ENCODE peak calls at places on chromosomes 11 and 22, in ten cellular contexts. One of them, this sample, is unnamed. For H3K36me3 and H3K4me1, the result is how much of the 10 kb centered on the place peaks cover.

GRCh38 chr11:32826113-32826512 is 3.6 kb upstream of the PRRG4 start:
- DNase-seq in esophagus muscularis mucosa: no peak
- DNase-seq in adrenal gland: no peak
- DNase-seq in left ventricle myocardium inferior: no peak
- DNase-seq in GM23338: no peak
- DNase-seq in esophagus squamous epithelium: no peak
- DNase-seq in neuronal stem cell: no peak
- DNase-seq in right lobe of liver: no peak
- DNase-seq in heart left ventricle: no peak
- DNase-seq in effector memory CD4-positive, alpha-beta T cell: no peak
- DNase-seq in this sample: no peak

GRCh38 chr11:69391192-69392103 is 90.0 kb upstream of the LINC01488 start:
- DNase-seq in GM23338: no peak
- DNase-seq in heart left ventricle: no peak
- DNase-seq in effector memory CD4-positive, alpha-beta T cell: no peak
- DNase-seq in esophagus squamous epithelium: no peak
- DNase-seq in right lobe of liver: no peak
- DNase-seq in adrenal gland: no peak
- DNase-seq in neuronal stem cell: no peak
- DNase-seq in left ventricle myocardium inferior: no peak
- DNase-seq in esophagus muscularis mucosa: no peak
- DNase-seq in this sample: no peak

GRCh38 chr22:42270178-42270511 is 308 bp downstream of the TCF20 start:
- DNase-seq in heart left ventricle: no peak
- DNase-seq in effector memory CD4-positive, alpha-beta T cell: no peak
- DNase-seq in GM23338: peak
- DNase-seq in esophagus squamous epithelium: no peak
- DNase-seq in neuronal stem cell: no peak
- DNase-seq in adrenal gland: no peak
- DNase-seq in left ventricle myocardium inferior: no peak
- DNase-seq in esophagus muscularis mucosa: no peak
- DNase-seq in right lobe of liver: peak
- DNase-seq in this sample: no peak

GRCh38 chr22:45212306-45212709 is 28.4 kb downstream of the KIAA0930 start:
- DNase-seq in effector memory CD4-positive, alpha-beta T cell: no peak
- DNase-seq in adrenal gland: peak
- DNase-seq in esophagus squamous epithelium: no peak
- DNase-seq in heart left ventricle: peak
- DNase-seq in neuronal stem cell: no peak
- DNase-seq in esophagus muscularis mucosa: no peak
- DNase-seq in right lobe of liver: peak
- DNase-seq in GM23338: peak
- DNase-seq in left ventricle myocardium inferior: peak
- DNase-seq in this sample: peak

GRCh38 chr11:70894566-70894965 is 357.8 kb downstream of the SHANK2 start:
- DNase-seq in effector memory CD4-positive, alpha-beta T cell: no peak
- DNase-seq in esophagus muscularis mucosa: no peak
- DNase-seq in left ventricle myocardium inferior: no peak
- DNase-seq in adrenal gland: no peak
- DNase-seq in neuronal stem cell: no peak
- DNase-seq in right lobe of liver: no peak
- DNase-seq in esophagus squamous epithelium: no peak
- DNase-seq in heart left ventricle: no peak
- DNase-seq in GM23338: no peak
- DNase-seq in this sample: peak

GRCh38 chr11:86761978-86762377 is 38.4 kb upstream of the PRSS23 start:
- DNase-seq in GM23338: no peak
- DNase-seq in effector memory CD4-positive, alpha-beta T cell: no peak
- DNase-seq in esophagus squamous epithelium: no peak
- DNase-seq in esophagus muscularis mucosa: no peak
- DNase-seq in adrenal gland: no peak
- DNase-seq in heart left ventricle: no peak
- DNase-seq in neuronal stem cell: no peak
- DNase-seq in right lobe of liver: no peak
- DNase-seq in left ventricle myocardium inferior: no peak
- DNase-seq in this sample: no peak

GRCh38 chr22:40628354-40629042 is 8.0 kb downstream of the MRTFA start:
- DNase-seq in esophagus squamous epithelium: no peak
- DNase-seq in left ventricle myocardium inferior: no peak
- DNase-seq in neuronal stem cell: no peak
- DNase-seq in effector memory CD4-positive, alpha-beta T cell: no peak
- DNase-seq in right lobe of liver: no peak
- DNase-seq in GM23338: no peak
- DNase-seq in heart left ventricle: no peak
- DNase-seq in adrenal gland: no peak
- DNase-seq in esophagus muscularis mucosa: no peak
- DNase-seq in this sample: no peak

GRCh38 chr11:121614661-121615240 is 162.0 kb upstream of the SORL1-AS1 start:
- DNase-seq in esophagus muscularis mucosa: no peak
- DNase-seq in heart left ventricle: no peak
- DNase-seq in esophagus squamous epithelium: no peak
- DNase-seq in neuronal stem cell: no peak
- DNase-seq in adrenal gland: no peak
- DNase-seq in right lobe of liver: no peak
- DNase-seq in effector memory CD4-positive, alpha-beta T cell: no peak
- DNase-seq in left ventricle myocardium inferior: no peak
- DNase-seq in GM23338: peak
- DNase-seq in this sample: no peak

GRCh38 chr11:77503006-77503405 is 29.1 kb upstream of the PAK1 start:
- DNase-seq in esophagus squamous epithelium: no peak
- DNase-seq in esophagus muscularis mucosa: no peak
- DNase-seq in heart left ventricle: peak
- DNase-seq in adrenal gland: no peak
- DNase-seq in effector memory CD4-positive, alpha-beta T cell: no peak
- DNase-seq in GM23338: no peak
- DNase-seq in left ventricle myocardium inferior: no peak
- DNase-seq in neuronal stem cell: no peak
- DNase-seq in right lobe of liver: no peak
- DNase-seq in this sample: no peak

GRCh38 chr22:50191041-50191740 is 5.5 kb downstream of the TRABD start:
- DNase-seq in right lobe of liver: no peak
- DNase-seq in adrenal gland: peak
- DNase-seq in GM23338: no peak
- DNase-seq in esophagus muscularis mucosa: no peak
- DNase-seq in neuronal stem cell: no peak
- DNase-seq in esophagus squamous epithelium: peak
- DNase-seq in heart left ventricle: peak
- DNase-seq in left ventricle myocardium inferior: no peak
- DNase-seq in effector memory CD4-positive, alpha-beta T cell: peak
- DNase-seq in this sample: peak

GRCh38 chr11:78039919-78040671 is 17.0 kb upstream of the KCTD14 start:
- DNase-seq in heart left ventricle: peak
- DNase-seq in GM23338: no peak
- DNase-seq in left ventricle myocardium inferior: peak
- DNase-seq in esophagus squamous epithelium: no peak
- DNase-seq in neuronal stem cell: no peak
- DNase-seq in effector memory CD4-positive, alpha-beta T cell: no peak
- DNase-seq in right lobe of liver: peak
- DNase-seq in esophagus muscularis mucosa: no peak
- DNase-seq in adrenal gland: peak
- DNase-seq in this sample: peak

GRCh38 chr11:118406599-118407166 is 5.3 kb downstream of the ATP5MG start:
- DNase-seq in esophagus squamous epithelium: no peak
- DNase-seq in left ventricle myocardium inferior: no peak
- DNase-seq in adrenal gland: no peak
- DNase-seq in heart left ventricle: no peak
- DNase-seq in esophagus muscularis mucosa: no peak
- DNase-seq in GM23338: no peak
- DNase-seq in right lobe of liver: no peak
- DNase-seq in neuronal stem cell: no peak
- DNase-seq in effector memory CD4-positive, alpha-beta T cell: no peak
- DNase-seq in this sample: no peak

GRCh38 chr11:114366331-114367243 is 33.7 kb downstream of the C11orf71 start:
- DNase-seq in neuronal stem cell: no peak
- DNase-seq in esophagus squamous epithelium: no peak
- DNase-seq in right lobe of liver: no peak
- DNase-seq in GM23338: no peak
- DNase-seq in heart left ventricle: no peak
- DNase-seq in esophagus muscularis mucosa: no peak
- DNase-seq in adrenal gland: no peak
- DNase-seq in effector memory CD4-positive, alpha-beta T cell: no peak
- DNase-seq in left ventricle myocardium inferior: no peak
- DNase-seq in this sample: no peak

GRCh38 chr11:132337819-132338416 is 967.5 kb downstream of the NTM start:
- DNase-seq in esophagus muscularis mucosa: no peak
- DNase-seq in esophagus squamous epithelium: no peak
- DNase-seq in neuronal stem cell: no peak
- DNase-seq in heart left ventricle: no peak
- DNase-seq in adrenal gland: no peak
- DNase-seq in right lobe of liver: no peak
- DNase-seq in left ventricle myocardium inferior: no peak
- DNase-seq in GM23338: no peak
- DNase-seq in effector memory CD4-positive, alpha-beta T cell: no peak
- DNase-seq in this sample: no peak

DNA sequence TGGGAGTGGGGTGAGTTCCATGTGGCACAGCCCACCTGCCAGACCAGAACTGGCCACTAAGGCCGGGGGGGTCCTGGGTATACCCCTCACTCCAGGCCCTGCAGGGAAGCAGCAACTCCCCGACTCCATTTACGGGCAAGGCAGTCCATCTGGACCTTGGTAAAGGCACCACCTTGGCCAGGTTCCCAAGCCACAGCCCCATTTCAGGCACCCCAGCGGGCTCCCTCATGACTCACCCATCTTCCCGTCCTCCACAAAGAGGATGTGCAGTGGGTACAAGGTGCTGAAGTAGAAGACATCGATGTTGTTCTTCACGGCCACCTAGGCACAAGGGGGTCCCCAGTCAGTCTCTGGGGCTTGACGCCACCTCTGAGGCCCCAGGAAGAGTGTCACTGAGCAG is 15.7 kb upstream of the RASL10A start:
- DNase-seq in heart left ventricle: no peak
- DNase-seq in right lobe of liver: no peak
- DNase-seq in effector memory CD4-positive, alpha-beta T cell: no peak
- DNase-seq in adrenal gland: peak
- DNase-seq in neuronal stem cell: no peak
- DNase-seq in GM23338: no peak
- DNase-seq in esophagus muscularis mucosa: no peak
- DNase-seq in left ventricle myocardium inferior: no peak
- DNase-seq in esophagus squamous epithelium: no peak
- DNase-seq in this sample: no peak
- H3K36me3 ChIP-seq in heart left ventricle: under half
- H3K36me3 ChIP-seq in right lobe of liver: half or more
- H3K36me3 ChIP-seq in effector memory CD4-positive, alpha-beta T cell: half or more
- H3K36me3 ChIP-seq in adrenal gland: under half
- H3K36me3 ChIP-seq in neuronal stem cell: under half
- H3K36me3 ChIP-seq in GM23338: under half
- H3K36me3 ChIP-seq in esophagus muscularis mucosa: half or more
- H3K36me3 ChIP-seq in left ventricle myocardium inferior: half or more
- H3K36me3 ChIP-seq in esophagus squamous epithelium: half or more
- H3K36me3 ChIP-seq in this sample: under half

DNA sequence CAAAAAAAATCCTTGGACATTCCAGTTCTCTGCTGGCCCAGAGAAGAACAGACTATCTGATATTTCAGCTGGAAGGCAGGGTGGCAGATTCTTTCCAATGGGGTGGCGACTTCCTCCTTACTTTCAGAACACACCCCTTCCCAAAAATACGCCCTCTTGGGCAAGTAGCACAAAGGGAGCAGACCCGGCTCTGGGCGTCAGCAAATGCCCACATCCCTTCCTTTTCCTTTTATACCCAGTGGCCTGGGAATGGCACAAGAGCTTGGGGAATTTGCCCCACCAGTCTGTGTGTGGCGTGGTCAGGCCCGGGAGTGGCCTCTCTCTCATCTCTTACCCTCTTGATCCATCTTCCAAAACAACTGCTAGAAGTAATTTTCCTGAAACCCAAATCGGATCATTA is 33.0 kb upstream of the NUP160 start:
- DNase-seq in neuronal stem cell: no peak
- DNase-seq in adrenal gland: peak
- DNase-seq in left ventricle myocardium inferior: peak
- DNase-seq in effector memory CD4-positive, alpha-beta T cell: no peak
- DNase-seq in esophagus squamous epithelium: no peak
- DNase-seq in GM23338: peak
- DNase-seq in esophagus muscularis mucosa: no peak
- DNase-seq in heart left ventricle: peak
- DNase-seq in right lobe of liver: no peak
- DNase-seq in this sample: peak
- H3K4me1 ChIP-seq in neuronal stem cell: under half
- H3K4me1 ChIP-seq in adrenal gland: under half
- H3K4me1 ChIP-seq in left ventricle myocardium inferior: under half
- H3K4me1 ChIP-seq in effector memory CD4-positive, alpha-beta T cell: under half
- H3K4me1 ChIP-seq in esophagus squamous epithelium: under half
- H3K4me1 ChIP-seq in GM23338: under half
- H3K4me1 ChIP-seq in esophagus muscularis mucosa: under half
- H3K4me1 ChIP-seq in heart left ventricle: under half
- H3K4me1 ChIP-seq in right lobe of liver: under half
- H3K4me1 ChIP-seq in this sample: under half

GRCh38 chr11:59898652-59899051 is 20.1 kb downstream of the OOSP3 start:
- DNase-seq in right lobe of liver: no peak
- DNase-seq in effector memory CD4-positive, alpha-beta T cell: no peak
- DNase-seq in esophagus squamous epithelium: no peak
- DNase-seq in esophagus muscularis mucosa: no peak
- DNase-seq in adrenal gland: no peak
- DNase-seq in heart left ventricle: no peak
- DNase-seq in GM23338: no peak
- DNase-seq in left ventricle myocardium inferior: no peak
- DNase-seq in neuronal stem cell: no peak
- DNase-seq in this sample: no peak
- H3K27ac ChIP-seq in right lobe of liver: no peak
- H3K27ac ChIP-seq in effector memory CD4-positive, alpha-beta T cell: no peak
- H3K27ac ChIP-seq in esophagus squamous epithelium: no peak
- H3K27ac ChIP-seq in esophagus muscularis mucosa: no peak
- H3K27ac ChIP-seq in adrenal gland: no peak
- H3K27ac ChIP-seq in heart left ventricle: no peak
- H3K27ac ChIP-seq in GM23338: no peak
- H3K27ac ChIP-seq in left ventricle myocardium inferior: no peak
- H3K27ac ChIP-seq in neuronal stem cell: no peak
- H3K27ac ChIP-seq in this sample: no peak

GRCh38 chr11:838441-839279 is 3.7 kb downstream of the POLR2L start:
- DNase-seq in esophagus muscularis mucosa: no peak
- DNase-seq in right lobe of liver: no peak
- DNase-seq in neuronal stem cell: no peak
- DNase-seq in esophagus squamous epithelium: no peak
- DNase-seq in adrenal gland: peak
- DNase-seq in GM23338: peak
- DNase-seq in effector memory CD4-positive, alpha-beta T cell: no peak
- DNase-seq in left ventricle myocardium inferior: no peak
- DNase-seq in heart left ventricle: no peak
- DNase-seq in this sample: no peak

GRCh38 chr11:837990-838307 is 4.4 kb downstream of the POLR2L start:
- DNase-seq in GM23338: no peak
- DNase-seq in esophagus muscularis mucosa: no peak
- DNase-seq in right lobe of liver: no peak
- DNase-seq in left ventricle myocardium inferior: no peak
- DNase-seq in esophagus squamous epithelium: no peak
- DNase-seq in neuronal stem cell: no peak
- DNase-seq in adrenal gland: no peak
- DNase-seq in heart left ventricle: no peak
- DNase-seq in effector memory CD4-positive, alpha-beta T cell: no peak
- DNase-seq in this sample: no peak

GRCh38 chr11:839280-839623 is 3.1 kb downstream of the POLR2L start:
- DNase-seq in heart left ventricle: no peak
- DNase-seq in esophagus muscularis mucosa: no peak
- DNase-seq in effector memory CD4-positive, alpha-beta T cell: no peak
- DNase-seq in right lobe of liver: no peak
- DNase-seq in neuronal stem cell: no peak
- DNase-seq in esophagus squamous epithelium: no peak
- DNase-seq in GM23338: no peak
- DNase-seq in adrenal gland: no peak
- DNase-seq in left ventricle myocardium inferior: no peak
- DNase-seq in this sample: no peak

GRCh38 chr11:841981-842369 is 354 bp downstream of the POLR2L start:
- DNase-seq in GM23338: no peak
- DNase-seq in heart left ventricle: no peak
- DNase-seq in adrenal gland: no peak
- DNase-seq in effector memory CD4-positive, alpha-beta T cell: no peak
- DNase-seq in right lobe of liver: no peak
- DNase-seq in esophagus squamous epithelium: no peak
- DNase-seq in neuronal stem cell: no peak
- DNase-seq in esophagus muscularis mucosa: no peak
- DNase-seq in left ventricle myocardium inferior: no peak
- DNase-seq in this sample: no peak

GRCh38 chr11:839875-840617 is 2.3 kb downstream of the POLR2L start:
- DNase-seq in esophagus squamous epithelium: no peak
- DNase-seq in effector memory CD4-positive, alpha-beta T cell: no peak
- DNase-seq in left ventricle myocardium inferior: no peak
- DNase-seq in GM23338: no peak
- DNase-seq in right lobe of liver: no peak
- DNase-seq in neuronal stem cell: no peak
- DNase-seq in esophagus muscularis mucosa: no peak
- DNase-seq in heart left ventricle: peak
- DNase-seq in adrenal gland: peak
- DNase-seq in this sample: no peak
- H3K36me3 ChIP-seq in esophagus squamous epithelium: half or more
- H3K36me3 ChIP-seq in effector memory CD4-positive, alpha-beta T cell: under half
- H3K36me3 ChIP-seq in left ventricle myocardium inferior: half or more
- H3K36me3 ChIP-seq in GM23338: under half
- H3K36me3 ChIP-seq in right lobe of liver: under half
- H3K36me3 ChIP-seq in neuronal stem cell: under half
- H3K36me3 ChIP-seq in esophagus muscularis mucosa: half or more
- H3K36me3 ChIP-seq in heart left ventricle: under half
- H3K36me3 ChIP-seq in adrenal gland: under half
- H3K36me3 ChIP-seq in this sample: under half